ENCODE peak calls at places on chromosomes 3 and 15, in seven cellular contexts. K is SK-N-SH, V is HepG2, R is A549, E is H1, G is K562, W is GM12878. U is an unnamed sample.

GRCh38 chr15:89197503-89197971 is 23.8 kb downstream of the RLBP1 start:
- DNase-seq in W (no peak), R (no peak), K (no peak), V (peak), G (no peak), E (no peak), U (no peak)

GRCh38 chr3:146087121-146087520 is 73.9 kb downstream of the PLOD2 start:
- DNase-seq in K (no peak), E (no peak), R (no peak), W (no peak), V (no peak), G (no peak), U (no peak)

GRCh38 chr3:161349529-161350278 is 21.6 kb downstream of the SPTSSB start:
- DNase-seq in W (no peak), G (no peak), E (no peak), R (peak), K (no peak), V (peak), U (peak)

GRCh38 chr3:124837730-124838186 is 49.4 kb downstream of the ITGB5 start:
- DNase-seq in R (peak), G (peak), K (peak), W (no peak), E (no peak), V (peak), U (peak)

GRCh38 chr3:72818915-72819314 is 29.3 kb downstream of the SHQ1 start:
- DNase-seq in G (no peak), V (no peak), E (no peak), K (no peak), R (no peak), W (no peak), U (peak)

GRCh38 chr3:129822679-129823078 is 70.8 kb downstream of the TMCC1 start:
- DNase-seq in E (no peak), G (no peak), R (no peak), W (no peak), K (no peak), V (no peak), U (peak)

GRCh38 chr3:27614592-27614991 is 107.5 kb downstream of the EOMES start:
- DNase-seq in G (no peak), W (no peak), K (no peak), E (no peak), V (no peak), R (no peak), U (no peak)

GRCh38 chr3:20999661-21000060 is 751.3 kb downstream of the ZNF385D start:
- DNase-seq in W (no peak), E (no peak), R (no peak), V (no peak), K (no peak), G (no peak), U (no peak)

GRCh38 chr3:140972833-140973232 is 31.2 kb downstream of the SLC25A36 start:
- DNase-seq in V (peak), K (no peak), G (no peak), E (no peak), W (no peak), R (peak), U (peak)

GRCh38 chr3:72591522-72592421 is 256.5 kb downstream of the SHQ1 start:
- DNase-seq in E (peak), W (no peak), V (no peak), G (peak), K (no peak), R (peak), U (peak)

GRCh38 chr3:98770261-98771039 is 7.3 kb downstream of the ST3GAL6 start:
- DNase-seq in W (peak), R (no peak), K (no peak), V (no peak), G (no peak), E (no peak), U (no peak)

GRCh38 chr3:151434151-151434890 is 26.5 kb downstream of the IGSF10 start:
- DNase-seq in R (peak), W (no peak), G (no peak), V (no peak), E (no peak), K (no peak), U (peak)

GRCh38 chr3:55474213-55474632 is 12.9 kb downstream of the WNT5A start:
- DNase-seq in V (no peak), W (no peak), R (no peak), G (no peak), E (no peak), K (no peak), U (no peak)

GRCh38 chr15:77901921-77902750 is 175.4 kb downstream of the TBC1D2B start:
- DNase-seq in E (no peak), V (no peak), K (peak), W (no peak), G (peak), R (peak), U (no peak)

GRCh38 chr15:43211336-43211735 is 9.5 kb downstream of the EPB42 start:
- DNase-seq in G (peak), R (no peak), W (no peak), K (no peak), V (no peak), E (no peak), U (no peak)

GRCh38 chr3:152834354-152835310 is at the start of gene P2RY1:
- DNase-seq in K (peak), R (peak), G (peak), E (peak), V (no peak), W (peak), U (peak)

GRCh38 chr3:152236741-152237140 is 32.0 kb upstream of the MBNL1 start:
- DNase-seq in E (no peak), R (no peak), V (no peak), W (no peak), G (no peak), K (no peak), U (peak)

GRCh38 chr3:72597756-72598195 is 250.5 kb downstream of the SHQ1 start:
- DNase-seq in W (no peak), E (no peak), R (peak), G (peak), V (no peak), K (peak), U (peak)

GRCh38 chr3:127206154-127206553 is 13.2 kb downstream of the PRR23E start:
- DNase-seq in R (no peak), K (no peak), G (no peak), E (no peak), V (no peak), W (no peak), U (no peak)

GRCh38 chr15:101014921-101015841 is 96.0 kb downstream of the LRRK1 start:
- DNase-seq in R (peak), G (peak), V (peak), W (peak), K (peak), E (no peak), U (peak)

GRCh38 chr3:186651678-186652215 is 11.5 kb downstream of the FETUB start:
- DNase-seq in K (no peak), E (no peak), W (no peak), G (no peak), V (no peak), R (no peak), U (no peak)
- TF ChIP-seq RFX5 in K (no peak), E (no peak), W (no peak), G (no peak), V (no peak), R (no peak), U (no peak)

GRCh38 chr3:59121346-59122144 is 71.7 kb upstream of the CFAP20DC start:
- DNase-seq in R (no peak), G (no peak), V (no peak), K (no peak), E (no peak), W (no peak), U (no peak)

GRCh38 chr3:59131016-59131771 is 81.4 kb upstream of the CFAP20DC start:
- DNase-seq in K (peak), E (no peak), W (no peak), G (no peak), R (no peak), V (no peak), U (no peak)

GRCh38 chr3:59128685-59129084 is 78.9 kb upstream of the CFAP20DC start:
- DNase-seq in V (no peak), E (peak), G (no peak), W (no peak), R (no peak), K (no peak), U (no peak)

GRCh38 chr3:59126436-59126835 is 76.6 kb upstream of the CFAP20DC start:
- DNase-seq in R (no peak), W (no peak), E (no peak), G (no peak), V (no peak), K (no peak), U (no peak)

GRCh38 chr3:59127071-59127470 is 77.2 kb upstream of the CFAP20DC start:
- DNase-seq in G (no peak), V (no peak), W (no peak), R (peak), E (no peak), K (peak), U (peak)
- TF ChIP-seq RFX5 in G (no peak), V (no peak), W (no peak), R (no peak), E (no peak), K (no peak), U (no peak)

DNA sequence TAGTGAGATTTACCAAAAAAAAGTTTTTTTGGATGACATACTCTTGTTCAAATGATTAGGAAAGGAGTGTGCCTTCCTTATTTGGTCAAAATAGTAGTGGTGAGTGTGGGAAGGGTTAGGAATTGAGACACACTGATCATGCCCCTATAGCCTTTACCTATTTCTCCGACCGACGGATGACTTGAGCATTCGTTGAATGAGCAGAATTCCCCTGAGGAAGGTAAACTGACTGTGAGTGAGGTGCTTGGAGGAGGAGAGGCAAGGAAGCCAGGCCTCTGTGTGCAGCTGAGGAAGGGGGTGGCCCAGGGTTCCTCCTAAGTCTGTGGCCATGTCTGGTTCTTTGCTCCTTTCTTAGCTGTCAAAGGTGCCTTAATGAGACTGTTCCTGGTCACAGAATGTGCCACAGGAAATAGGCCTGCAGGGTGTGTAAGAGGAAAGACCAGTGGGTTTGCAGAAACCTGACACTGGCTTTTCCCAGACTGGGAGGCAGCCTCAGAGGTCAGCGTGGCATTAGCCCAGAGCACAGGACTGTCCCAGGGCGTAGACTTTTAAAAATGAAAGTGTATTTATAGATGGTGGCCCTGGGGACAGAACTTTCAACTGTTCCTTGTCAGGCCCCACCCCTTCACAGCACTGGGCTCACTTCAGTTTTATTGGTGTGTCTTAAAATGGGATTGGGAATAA is 307.7 kb upstream of the C2CD4B start:
- DNase-seq in K (no peak), V (peak), G (no peak), R (no peak), W (no peak), E (no peak), U (no peak)
- TF ChIP-seq RFX5 in K (no peak), V (no peak), G (no peak), R (no peak), W (no peak), E (no peak), U (no peak)

GRCh38 chr15:52337198-52337853 is 41.7 kb upstream of the MYO5C start:
- DNase-seq in K (no peak), W (no peak), E (no peak), R (peak), V (peak), G (no peak), U (peak)
- TF ChIP-seq RFX5 in K (no peak), W (no peak), E (no peak), R (no peak), V (no peak), G (no peak), U (no peak)

GRCh38 chr3:48474619-48475018 is 28.1 kb downstream of the ATRIP start:
- DNase-seq in K (peak), R (no peak), V (peak), W (no peak), E (peak), G (no peak), U (no peak)
- TF ChIP-seq RFX5 in K (no peak), R (no peak), V (no peak), W (no peak), E (no peak), G (no peak), U (no peak)

GRCh38 chr15:90425726-90426346 is 37.8 kb downstream of the IQGAP1 start:
- DNase-seq in K (no peak), G (no peak), R (no peak), V (no peak), W (no peak), E (no peak), U (no peak)
- TF ChIP-seq RFX5 in K (no peak), G (no peak), R (no peak), V (no peak), W (no peak), E (no peak), U (no peak)

U was measured in IMR-90.